ENCODE peak calls at places on chromosome 15, in ten cellular contexts. A, N, X, E, I, R, Q, P, U and W are unnamed samples.

GRCh38 chr15:39629376-39629775 is 48.5 kb downstream of the THBS1 start:
- DNase-seq in P (peak), E (peak), I (peak), R (no peak), X (peak), A (no peak), Q (no peak), U (no peak), N (peak), W (no peak)

GRCh38 chr15:76337047-76337738 is 620 bp downstream of the ISL2 start:
- DNase-seq in A (peak), R (no peak), X (no peak), P (peak), N (no peak), Q (peak), I (no peak), E (no peak), U (no peak), W (no peak)

GRCh38 chr15:28991236-28992171 is 105.7 kb downstream of the APBA2 start:
- DNase-seq in U (no peak), A (no peak), N (no peak), I (no peak), R (no peak), E (no peak), Q (no peak), X (no peak), P (no peak), W (no peak)

GRCh38 chr15:74382004-74382816 is 14.8 kb upstream of the CYP11A1 start:
- DNase-seq in Q (peak), N (peak), U (peak), A (peak), X (peak), R (no peak), E (peak), P (peak), I (peak), W (peak)

GRCh38 chr15:90716317-90716975 is 700 bp upstream of the BLM start:
- DNase-seq in X (no peak), N (no peak), P (no peak), U (no peak), I (no peak), Q (no peak), A (peak), R (no peak), E (no peak), W (no peak)

GRCh38 chr15:53716909-53717878 is 42.3 kb downstream of the WDR72 start:
- DNase-seq in I (no peak), R (no peak), A (peak), Q (peak), U (no peak), N (no peak), X (no peak), E (no peak), P (no peak), W (no peak)

GRCh38 chr15:29196306-29196705 is 73.3 kb downstream of the NSMCE3 start:
- DNase-seq in Q (no peak), I (no peak), A (no peak), R (peak), X (no peak), E (no peak), N (no peak), P (no peak), U (no peak), W (no peak)

GRCh38 chr15:83644453-83644852 is 9.5 kb upstream of the ADAMTSL3 start:
- DNase-seq in X (no peak), I (no peak), U (no peak), R (no peak), Q (no peak), N (no peak), E (no peak), A (no peak), P (no peak), W (no peak)

GRCh38 chr15:55741592-55742497 is 1.1 kb downstream of the PRTG start:
- DNase-seq in R (no peak), I (no peak), X (no peak), U (peak), A (peak), Q (peak), P (peak), N (no peak), E (no peak), W (no peak)

GRCh38 chr15:36599824-36600365 is 20.5 kb downstream of the CDIN1 start:
- DNase-seq in Q (no peak), E (no peak), N (no peak), A (no peak), X (no peak), R (no peak), U (no peak), P (no peak), I (no peak), W (no peak)

GRCh38 chr15:25362545-25362944 is 76.3 kb downstream of the UBE3A start:
- DNase-seq in X (no peak), U (no peak), N (no peak), Q (no peak), E (no peak), I (no peak), P (no peak), A (no peak), R (no peak), W (no peak)

GRCh38 chr15:73171711-73172110 is 119.4 kb downstream of the NEO1 start:
- DNase-seq in P (no peak), U (no peak), Q (no peak), N (no peak), I (no peak), A (no peak), E (no peak), X (no peak), R (no peak), W (no peak)

GRCh38 chr15:50712018-50712417 is 25.4 kb upstream of the TRPM7 start:
- DNase-seq in N (no peak), A (no peak), Q (no peak), I (no peak), U (no peak), P (no peak), R (no peak), E (no peak), X (no peak), W (no peak)

GRCh38 chr15:52117549-52117948 is 5.0 kb upstream of the BCL2L10 start:
- DNase-seq in X (no peak), E (no peak), R (no peak), P (no peak), I (no peak), A (no peak), Q (no peak), U (no peak), N (no peak), W (no peak)

GRCh38 chr15:96053039-96054021 is 277.2 kb upstream of the NR2F2 start:
- DNase-seq in U (peak), X (no peak), E (no peak), P (peak), R (no peak), N (no peak), I (no peak), A (no peak), Q (peak), W (no peak)

GRCh38 chr15:25848769-25849430 is 14.2 kb downstream of the ATP10A start:
- DNase-seq in X (peak), E (no peak), P (no peak), N (no peak), U (no peak), I (no peak), R (no peak), Q (no peak), A (no peak), W (no peak)